ENCODE peak calls at places on chromosome 10, in six cellular contexts. D, B, V, N, S and O are unnamed samples.
A peak's percentile ranks its signal among the peaks of the same experiment; 100 is the strongest.

GRCh38 chr10:3245395-3245794 is 72.8 kb upstream of the PITRM1 start:
- DNase-seq in D (no peak), B (no peak), V (no peak), N (no peak), S (no peak), O (no peak)

GRCh38 chr10:125001313-125002043 is 59.6 kb downstream of the ZRANB1 start:
- DNase-seq in D (no peak), B (no peak), V (no peak), N (no peak), S (no peak), O (no peak)

GRCh38 chr10:72251635-72252034 is 22.1 kb upstream of the DDIT4 start:
- DNase-seq in D (no peak), B (no peak), V (no peak), N (no peak), S (no peak), O (no peak)

GRCh38 chr10:26486304-26486703 is 48.2 kb downstream of the APBB1IP start:
- DNase-seq in D (no peak), B (no peak), V (no peak), N (no peak), S (peak; percentile 66), O (no peak)

GRCh38 chr10:25304606-25305005 is 129.8 kb downstream of the GPR158 start:
- DNase-seq in D (no peak), B (no peak), V (no peak), N (no peak), S (no peak), O (no peak)

GRCh38 chr10:35442592-35442991 is 106.3 kb downstream of the CCNY start:
- DNase-seq in D (no peak), B (no peak), V (no peak), N (no peak), S (no peak), O (no peak)

GRCh38 chr10:79007037-79007842 is 61.5 kb upstream of the ZMIZ1 start:
- DNase-seq in D (no peak), B (no peak), V (no peak), N (no peak), S (no peak), O (no peak)

GRCh38 chr10:86103391-86104101 is 263.0 kb downstream of the GRID1 start:
- DNase-seq in D (no peak), B (no peak), V (peak; percentile 20), N (no peak), S (no peak), O (no peak)

GRCh38 chr10:59805043-59805442 is 51.8 kb upstream of the MRLN start:
- DNase-seq in D (peak; percentile 63), B (no peak), V (no peak), N (peak; percentile 21), S (no peak), O (no peak)

GRCh38 chr10:110540038-110540437 is 27.5 kb upstream of the SMC3 start:
- DNase-seq in D (no peak), B (no peak), V (no peak), N (no peak), S (no peak), O (no peak)

GRCh38 chr10:36256166-36256565 is 614.1 kb upstream of the FZD8 start:
- DNase-seq in D (no peak), B (no peak), V (no peak), N (no peak), S (no peak), O (no peak)

GRCh38 chr10:69018613-69019012 is 30.0 kb downstream of the KIFBP start:
- DNase-seq in D (no peak), B (no peak), V (no peak), N (no peak), S (no peak), O (no peak)

GRCh38 chr10:37952051-37952815 is 24.2 kb downstream of the ZNF25 start:
- DNase-seq in D (no peak), B (no peak), V (no peak), N (no peak), S (no peak), O (no peak)

GRCh38 chr10:83218205-83218604 is 921.1 kb upstream of the GHITM start:
- DNase-seq in D (no peak), B (no peak), V (no peak), N (no peak), S (no peak), O (no peak)

GRCh38 chr10:112502536-112502935 is 55.5 kb downstream of the VTI1A start:
- DNase-seq in D (no peak), B (no peak), V (no peak), N (no peak), S (no peak), O (no peak)

GRCh38 chr10:74290703-74291102 is 139.7 kb downstream of the ADK start:
- DNase-seq in D (no peak), B (no peak), V (no peak), N (peak; percentile 58), S (no peak), O (no peak)

GRCh38 chr10:4763960-4764428 is 62.0 kb upstream of the AKR1E2 start:
- DNase-seq in D (no peak), B (no peak), V (no peak), N (no peak), S (no peak), O (no peak)

GRCh38 chr10:11115337-11115736 is 97.7 kb downstream of the CELF2 start:
- DNase-seq in D (no peak), B (no peak), V (no peak), N (peak; percentile 49), S (no peak), O (no peak)

GRCh38 chr10:46052057-46052790 is 6.2 kb upstream of the MSMB start:
- DNase-seq in D (no peak), B (no peak), V (no peak), N (peak; percentile 15), S (no peak), O (no peak)

DNA sequence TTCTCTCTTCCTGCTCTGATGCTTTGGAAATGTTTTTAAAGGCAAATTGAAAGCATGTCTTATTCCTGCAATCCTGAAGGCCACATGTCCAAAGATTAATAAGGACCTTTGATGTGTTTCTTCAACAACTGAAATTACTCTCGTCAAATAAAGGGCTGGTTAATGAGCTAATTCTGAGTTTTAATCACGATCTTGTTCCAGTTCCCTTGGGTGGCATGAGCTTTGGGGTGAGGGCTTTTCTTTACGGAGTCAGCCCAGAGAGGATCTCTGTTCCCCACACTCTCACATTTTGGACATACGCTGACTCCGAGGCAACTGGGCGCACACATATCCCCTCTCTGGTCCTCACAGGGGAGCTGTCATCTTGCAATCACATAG is 397 bp upstream of the GDF10 start:
- DNase-seq in D (no peak), B (no peak), V (no peak), N (no peak), S (no peak), O (no peak)
- H3K27me3 ChIP-seq in D (peaks cover 14% of the 10 kb centered on the region), B (peaks cover 12% of the 10 kb centered on the region), V (no peaks in the 10 kb centered on the region), N (peaks cover 63% of the 10 kb centered on the region), S (peaks cover 4% of the 10 kb centered on the region), O (no peaks in the 10 kb centered on the region)

DNA sequence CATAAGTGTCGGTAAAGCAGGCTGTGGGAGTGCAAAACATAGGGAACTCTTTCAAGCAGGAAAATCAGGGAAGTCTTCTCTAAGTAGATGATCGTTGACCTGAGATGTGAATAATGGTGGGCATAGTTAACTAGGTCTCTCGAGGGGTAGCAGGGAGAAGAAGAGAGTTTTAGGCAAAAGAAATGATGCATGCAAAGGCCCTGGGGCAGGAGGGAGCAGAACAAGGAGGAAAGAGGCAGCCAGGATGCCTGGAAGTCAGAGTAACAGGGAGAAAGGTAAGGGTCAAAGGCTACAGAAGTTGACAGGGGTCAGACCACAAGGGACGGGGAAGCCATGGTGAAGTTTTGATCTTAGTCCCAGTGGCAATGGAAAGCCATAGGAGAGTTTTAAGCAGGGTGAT is 47.8 kb upstream of the PAX2 start:
- DNase-seq in D (no peak), B (no peak), V (no peak), N (no peak), S (no peak), O (no peak)
- H3K27me3 ChIP-seq in D (no peaks in the 10 kb centered on the region), B (no peaks in the 10 kb centered on the region), V (peaks cover 4% of the 10 kb centered on the region), N (peaks cover 40% of the 10 kb centered on the region), S (peaks cover 3% of the 10 kb centered on the region), O (no peaks in the 10 kb centered on the region)

GRCh38 chr10:100658269-100658668 is 87.1 kb upstream of the PAX2 start:
- DNase-seq in D (no peak), B (no peak), V (no peak), N (no peak), S (no peak), O (no peak)

GRCh38 chr10:100661546-100661945 is 83.8 kb upstream of the PAX2 start:
- DNase-seq in D (peak; percentile 46), B (no peak), V (no peak), N (no peak), S (no peak), O (no peak)

GRCh38 chr10:100662067-100662466 is 83.3 kb upstream of the PAX2 start:
- DNase-seq in D (no peak), B (no peak), V (no peak), N (no peak), S (no peak), O (no peak)

GRCh38 chr10:100659361-100660098 is 85.9 kb upstream of the PAX2 start:
- DNase-seq in D (peak; percentile 49), B (no peak), V (no peak), N (no peak), S (no peak), O (no peak)

GRCh38 chr10:100660945-100661344 is 84.4 kb upstream of the PAX2 start:
- DNase-seq in D (no peak), B (no peak), V (no peak), N (no peak), S (no peak), O (no peak)
- H3K27me3 ChIP-seq in D (peaks cover 36% of the 10 kb centered on the region), B (peaks cover 3% of the 10 kb centered on the region), V (peaks cover 28% of the 10 kb centered on the region), N (peaks cover 63% of the 10 kb centered on the region), S (peaks cover 41% of the 10 kb centered on the region), O (peaks cover 1% of the 10 kb centered on the region)

GRCh38 chr10:5977471-5978370 is at the start of gene IL15RA:
- DNase-seq in D (peak; percentile 61), B (peak; percentile 80), V (peak; percentile 92), N (peak; percentile 74), S (peak; percentile 92), O (peak; percentile 86)

GRCh38 chr10:5971886-5972285 is 5.5 kb downstream of the IL15RA start:
- DNase-seq in D (no peak), B (peak; percentile 27), V (no peak), N (no peak), S (peak; percentile 86), O (no peak)

GRCh38 chr10:5973069-5973468 is 4.3 kb downstream of the IL15RA start:
- DNase-seq in D (no peak), B (no peak), V (no peak), N (no peak), S (no peak), O (no peak)

GRCh38 chr10:5976689-5977470 is 463 bp downstream of the IL15RA start:
- DNase-seq in D (peak; percentile 57), B (peak; percentile 49), V (peak; percentile 59), N (peak; percentile 42), S (peak; percentile 92), O (peak; percentile 72)

DNA sequence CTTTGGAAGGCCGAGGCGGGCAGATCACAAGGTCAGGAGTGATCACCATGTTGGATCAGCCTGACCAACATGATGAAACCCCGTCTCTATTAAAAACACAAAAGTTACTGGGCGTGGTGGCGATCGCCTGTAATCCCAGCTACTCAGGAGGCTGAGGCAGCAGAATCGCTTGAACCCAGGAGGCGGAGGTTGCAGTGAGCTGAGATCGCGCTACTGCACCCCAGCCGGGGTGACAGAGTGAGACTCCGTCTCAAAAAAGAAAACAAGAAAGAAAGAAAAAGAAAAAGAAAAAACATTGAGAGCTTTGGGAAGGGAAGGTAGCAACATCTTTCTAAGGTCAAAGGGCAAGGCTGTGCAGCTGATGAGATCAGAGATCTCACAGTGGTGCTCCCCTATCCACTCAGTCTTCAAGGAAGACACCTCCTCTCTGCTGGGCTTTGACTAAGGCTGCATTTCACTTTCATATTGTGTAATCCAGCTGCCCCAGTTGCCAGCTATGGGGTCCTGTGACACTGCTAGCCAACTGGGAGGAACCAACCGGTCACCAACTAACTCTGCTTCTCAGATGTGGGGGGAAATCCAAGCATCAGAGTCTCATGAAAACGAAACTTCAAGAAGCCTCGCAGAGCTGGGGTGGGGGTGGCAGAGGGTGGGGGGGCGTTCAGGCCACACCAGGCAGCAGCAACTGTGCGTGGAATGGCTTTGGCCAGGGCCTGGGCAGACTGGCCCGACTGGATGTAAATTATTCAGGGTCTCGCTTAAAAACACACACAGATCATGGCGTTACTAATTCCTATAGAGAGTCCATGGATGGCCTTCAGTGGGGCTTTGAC is 1.5 kb downstream of the IL15RA start:
- DNase-seq in D (no peak), B (no peak), V (peak; percentile 79), N (no peak), S (peak; percentile 93), O (peak; percentile 78)
- H3K27me3 ChIP-seq in D (peaks cover 10% of the 10 kb centered on the region), B (no peaks in the 10 kb centered on the region), V (no peaks in the 10 kb centered on the region), N (peaks cover 68% of the 10 kb centered on the region), S (no peaks in the 10 kb centered on the region), O (no peaks in the 10 kb centered on the region)